ENCODE peak calls at places on chromosome 15, in ten cellular contexts. K is sigmoid colon; D is tibial artery; J is CD8-positive, alpha-beta T cell; H is Peyer's patch; C is cardiac muscle cell; M is MM.1S; S is A673; Y is brain microvascular endothelial cell; E is A549. G is an unnamed sample.

GRCh38 chr15:60349589-60349988 is 48.2 kb downstream of the ANXA2 start:
- DNase-seq in J (no peak), S (no peak), D (no peak), M (no peak), C (no peak), Y (no peak), K (no peak), E (no peak), H (no peak), G (no peak)

GRCh38 chr15:67050062-67050461 is 15.3 kb upstream of the SMAD3 start:
- DNase-seq in M (no peak), S (no peak), J (no peak), C (peak), Y (no peak), E (peak), H (no peak), D (no peak), K (peak), G (no peak)

GRCh38 chr15:27538325-27538724 is 560.8 kb downstream of the OCA2 start:
- DNase-seq in K (no peak), H (no peak), M (no peak), D (no peak), Y (no peak), C (no peak), S (no peak), E (no peak), J (no peak), G (no peak)

GRCh38 chr15:38130739-38131498 is 121.7 kb upstream of the SPRED1 start:
- DNase-seq in D (peak), M (peak), K (peak), C (peak), H (peak), S (peak), E (no peak), J (no peak), Y (peak), G (peak)

GRCh38 chr15:89486726-89487050 is 9.7 kb downstream of the RHCG start:
- DNase-seq in M (peak), Y (no peak), C (peak), K (no peak), D (peak), J (peak), H (no peak), E (no peak), S (peak), G (peak)

GRCh38 chr15:40695469-40695910 is 516 bp downstream of the RAD51 start:
- DNase-seq in C (peak), H (no peak), S (peak), K (no peak), J (no peak), E (no peak), M (peak), D (no peak), Y (no peak), G (peak)

GRCh38 chr15:96325579-96326331 is 4.7 kb upstream of the NR2F2 start:
- DNase-seq in S (peak), H (no peak), M (no peak), K (no peak), E (peak), C (peak), J (no peak), D (no peak), Y (peak), G (no peak)

GRCh38 chr15:29242466-29243242 is 27.0 kb downstream of the NSMCE3 start:
- DNase-seq in D (no peak), S (no peak), Y (peak), H (no peak), J (no peak), E (no peak), C (peak), K (no peak), M (no peak), G (no peak)

GRCh38 chr15:50148362-50148963 is 29.4 kb upstream of the ATP8B4 start:
- DNase-seq in M (no peak), E (peak), C (peak), J (no peak), D (no peak), H (no peak), K (no peak), S (peak), Y (peak), G (peak)

GRCh38 chr15:39579487-39580116 is 1.3 kb upstream of the THBS1 start:
- DNase-seq in D (peak), E (peak), J (no peak), S (peak), H (peak), M (no peak), K (peak), Y (peak), C (peak), G (peak)

GRCh38 chr15:25058080-25058785 is 103.4 kb downstream of the SNRPN start:
- DNase-seq in Y (no peak), C (no peak), D (peak), K (no peak), M (no peak), H (peak), S (no peak), E (no peak), J (no peak), G (no peak)

GRCh38 chr15:45107941-45108630 is 5.9 kb downstream of the DUOX2 start:
- DNase-seq in D (peak), C (no peak), M (no peak), S (no peak), K (peak), E (no peak), J (no peak), Y (no peak), H (no peak), G (no peak)

GRCh38 chr15:98953000-98953776 is 54.4 kb downstream of the PGPEP1L start:
- DNase-seq in E (no peak), K (no peak), M (peak), J (no peak), H (no peak), C (no peak), D (no peak), S (no peak), Y (no peak), G (no peak)

GRCh38 chr15:40103124-40103858 is 5.4 kb downstream of the BMF start:
- DNase-seq in K (peak), Y (no peak), S (peak), H (peak), C (peak), E (no peak), M (no peak), J (no peak), D (peak), G (peak)

GRCh38 chr15:73700041-73700842 is 16.1 kb downstream of the CD276 start:
- DNase-seq in E (peak), Y (peak), J (peak), H (peak), D (peak), C (peak), M (peak), K (peak), S (peak), G (peak)

GRCh38 chr15:39347453-39347852 is 233.4 kb upstream of the THBS1 start:
- DNase-seq in H (no peak), M (no peak), D (no peak), C (no peak), E (no peak), Y (no peak), S (no peak), K (no peak), J (no peak), G (no peak)

GRCh38 chr15:74121858-74122257 is 8.5 kb upstream of the ISLR2 start:
- DNase-seq in E (no peak), M (no peak), H (no peak), J (no peak), D (no peak), S (no peak), K (no peak), Y (no peak), C (no peak), G (no peak)

GRCh38 chr15:33729648-33730047 is 238.6 kb upstream of the CHRM5 start:
- DNase-seq in M (no peak), Y (no peak), C (peak), J (no peak), D (no peak), S (no peak), H (no peak), K (no peak), E (peak), G (peak)

GRCh38 chr15:85606721-85607120 is 188.0 kb downstream of the KLHL25 start:
- DNase-seq in D (no peak), Y (no peak), C (no peak), K (no peak), M (no peak), J (no peak), E (no peak), H (no peak), S (no peak), G (no peak)

GRCh38 chr15:68844856-68845550 is 24.3 kb upstream of the ANP32A start:
- DNase-seq in E (no peak), Y (no peak), D (no peak), S (no peak), M (peak), H (no peak), J (no peak), C (no peak), K (no peak), G (no peak)

GRCh38 chr15:78249131-78249530 is 14.8 kb upstream of the ACSBG1 start:
- DNase-seq in Y (no peak), E (no peak), C (no peak), D (no peak), K (no peak), M (no peak), H (no peak), J (no peak), S (no peak), G (no peak)

GRCh38 chr15:52284164-52284563 is 11.4 kb downstream of the MYO5C start:
- DNase-seq in J (no peak), E (peak), H (no peak), Y (peak), C (peak), M (no peak), K (no peak), D (no peak), S (peak), G (peak)

GRCh38 chr15:61856295-61856694 is 204.0 kb downstream of the VPS13C start:
- DNase-seq in J (no peak), S (no peak), E (no peak), M (no peak), Y (no peak), H (no peak), D (no peak), C (no peak), K (no peak), G (no peak)

GRCh38 chr15:82064824-82065223 is 19.0 kb upstream of the MEX3B start:
- DNase-seq in E (no peak), J (no peak), M (no peak), Y (peak), D (no peak), K (no peak), C (peak), H (no peak), S (no peak), G (no peak)

GRCh38 chr15:67850995-67851535 is 11.2 kb upstream of the RNU6-1 start:
- DNase-seq in M (no peak), Y (no peak), K (peak), S (no peak), D (no peak), J (no peak), H (no peak), E (no peak), C (peak), G (peak)

GRCh38 chr15:75533945-75534344 is 45.2 kb downstream of the PTPN9 start:
- DNase-seq in Y (no peak), S (no peak), C (no peak), H (no peak), D (no peak), M (no peak), K (no peak), E (no peak), J (no peak), G (no peak)

GRCh38 chr15:100132309-100132708 is 209.5 kb downstream of the ADAMTS17 start:
- DNase-seq in C (no peak), E (no peak), M (no peak), K (no peak), J (no peak), S (no peak), Y (no peak), D (no peak), H (no peak), G (no peak)

GRCh38 chr15:100133981-100134711 is 207.6 kb downstream of the ADAMTS17 start:
- DNase-seq in C (no peak), S (no peak), K (no peak), E (no peak), M (no peak), Y (no peak), J (no peak), H (no peak), D (no peak), G (no peak)

GRCh38 chr15:100133001-100133400 is 208.8 kb downstream of the ADAMTS17 start:
- DNase-seq in Y (no peak), M (no peak), H (no peak), E (no peak), K (no peak), S (no peak), D (no peak), J (no peak), C (no peak), G (no peak)

GRCh38 chr15:100129677-100130076 is 212.1 kb downstream of the ADAMTS17 start:
- DNase-seq in C (no peak), J (no peak), M (no peak), D (no peak), Y (no peak), E (no peak), H (no peak), S (no peak), K (no peak), G (no peak)

GRCh38 chr15:100131321-100132224 is 210.2 kb downstream of the ADAMTS17 start:
- DNase-seq in K (no peak), C (peak), D (no peak), Y (peak), J (no peak), H (peak), E (peak), M (peak), S (no peak), G (no peak)
- TF ChIP-seq CTCF in K (no peak), C (peak), D (peak), Y (peak), J (no peak), H (no peak), E (peak), M (peak), S (no peak), G (no peak)

DNA sequence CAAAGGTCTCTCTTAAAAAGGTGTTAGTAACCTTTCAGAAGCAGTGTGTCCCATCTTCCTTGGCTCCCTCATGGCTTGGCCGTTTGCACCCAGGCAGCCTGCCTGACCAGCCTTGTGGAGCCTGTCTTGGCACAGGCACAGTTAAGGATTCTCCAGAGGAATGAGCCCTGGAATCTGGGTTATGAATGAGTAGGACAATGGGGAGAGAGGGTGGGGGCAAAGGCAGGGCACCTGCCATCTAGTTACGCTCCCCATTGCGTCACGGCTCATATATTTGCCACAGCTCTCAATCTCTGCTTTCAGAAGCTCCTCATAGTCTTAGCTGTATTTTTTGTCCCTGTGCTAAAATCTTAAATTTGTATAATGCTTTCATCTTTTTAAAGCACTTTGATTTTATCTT is 50.6 kb downstream of the WDR76 start:
- DNase-seq in C (no peak), J (no peak), K (no peak), H (no peak), E (no peak), D (no peak), Y (no peak), M (no peak), S (no peak), G (no peak)
- H3K27ac ChIP-seq in C (peak), J (no peak), K (no peak), H (no peak), E (no peak), D (no peak), Y (no peak), M (no peak), S (no peak), G (no peak)

GRCh38 chr15:72231847-72232461 is 964 bp upstream of the PKM start:
- DNase-seq in H (no peak), C (peak), M (peak), S (peak), Y (peak), K (no peak), E (peak), J (peak), D (no peak), G (peak)

GRCh38 chr15:72229947-72230196 is 1.1 kb downstream of the PKM start:
- DNase-seq in M (no peak), D (no peak), J (no peak), S (no peak), K (no peak), H (no peak), Y (no peak), E (no peak), C (no peak), G (no peak)

GRCh38 chr15:72229076-72229946 is 1.7 kb downstream of the PKM start:
- DNase-seq in H (no peak), J (peak), Y (no peak), E (no peak), K (peak), M (peak), D (no peak), C (peak), S (peak), G (no peak)

GRCh38 chr15:72230197-72231065 is 559 bp downstream of the PKM start:
- DNase-seq in C (peak), Y (peak), J (peak), M (peak), E (peak), H (peak), S (peak), K (peak), D (peak), G (peak)

DNA sequence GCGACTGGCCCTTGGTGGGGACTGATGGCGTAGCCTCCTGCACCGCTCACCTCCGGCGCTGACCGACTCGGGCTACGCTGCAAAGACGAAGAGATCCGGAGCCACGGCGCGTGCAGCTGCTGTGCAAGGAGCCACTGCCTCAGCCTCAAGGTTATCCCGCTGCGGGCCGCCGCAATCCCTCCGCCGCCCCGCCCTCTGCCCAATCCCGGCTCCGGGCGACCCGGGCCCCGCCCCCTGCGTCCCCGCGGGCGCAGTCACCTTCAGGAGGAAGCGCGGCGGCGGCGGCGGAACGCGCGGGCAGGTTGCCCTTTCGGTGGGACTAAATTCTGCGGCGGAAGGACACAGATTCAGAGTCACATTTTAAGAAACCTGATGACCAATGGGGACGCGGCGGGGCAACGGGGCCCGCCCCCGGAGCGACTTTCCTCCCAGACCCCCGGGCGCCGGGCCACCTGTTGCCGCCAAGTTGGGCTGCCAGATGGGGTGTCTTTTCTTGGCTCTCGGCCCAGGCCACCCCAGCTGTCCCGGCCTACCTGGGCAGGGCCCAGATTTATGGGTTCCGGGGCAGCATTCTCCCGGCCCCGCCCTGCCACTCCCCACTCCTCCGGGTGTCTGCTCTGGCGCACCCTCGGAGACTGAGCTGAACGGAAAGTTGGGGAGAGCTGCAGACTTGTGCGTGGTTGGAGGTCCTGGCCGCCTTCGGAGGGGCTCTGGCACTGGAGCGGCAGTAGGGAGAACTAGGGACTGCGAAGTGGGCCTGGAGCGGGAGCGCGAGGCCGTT is at the start of gene PKM:
- DNase-seq in H (peak), M (peak), E (peak), J (peak), C (peak), Y (peak), K (peak), D (peak), S (peak), G (peak)
- TF ChIP-seq CTCF in H (no peak), M (no peak), E (no peak), J (no peak), C (no peak), Y (no peak), K (no peak), D (no peak), S (no peak), G (no peak)

GRCh38 chr15:48730506-48730905 is 80.4 kb downstream of the CEP152 start:
- DNase-seq in K (no peak), H (no peak), S (no peak), J (no peak), D (no peak), M (no peak), E (no peak), Y (no peak), C (no peak), G (no peak)

GRCh38 chr15:48733615-48734014 is 77.3 kb downstream of the CEP152 start:
- DNase-seq in M (no peak), J (no peak), H (no peak), E (no peak), C (no peak), S (no peak), Y (no peak), D (no peak), K (no peak), G (no peak)
- H3K27ac ChIP-seq in M (no peak), J (no peak), H (no peak), E (no peak), C (no peak), S (no peak), Y (no peak), D (no peak), K (no peak), G (no peak)

G was measured in RWPE1.